ENCODE peak calls at places on chromosomes 1 and 21, in seven cellular contexts. M, E, Z, H, O, P and V are unnamed samples.

GRCh38 chr1:172451002-172451443 is 7.2 kb upstream of the PIGC start:
- DNase-seq in H (no peak), E (peak), P (no peak), M (no peak), Z (no peak), O (no peak), V (no peak)

GRCh38 chr21:28770867-28771661 is 221.6 kb downstream of the LTN1 start:
- DNase-seq in H (no peak), O (no peak), P (no peak), M (no peak), E (no peak), Z (no peak), V (no peak)

GRCh38 chr1:214426420-214426812 is 125.0 kb downstream of the PTPN14 start:
- DNase-seq in Z (no peak), M (no peak), H (no peak), E (no peak), P (no peak), O (no peak), V (no peak)

GRCh38 chr1:87888456-87888855 is 559.8 kb downstream of the LMO4 start:
- DNase-seq in M (no peak), O (no peak), H (no peak), E (no peak), Z (no peak), P (no peak), V (no peak)

GRCh38 chr1:22826630-22827580 is 116.3 kb downstream of the EPHB2 start:
- DNase-seq in E (peak), H (no peak), Z (no peak), M (no peak), P (no peak), O (peak), V (no peak)

GRCh38 chr21:39120876-39121599 is 62.2 kb downstream of the PSMG1 start:
- DNase-seq in M (no peak), P (no peak), E (no peak), H (no peak), O (peak), Z (no peak), V (no peak)

GRCh38 chr1:203537806-203538464 is 44.0 kb downstream of the OPTC start:
- DNase-seq in Z (no peak), E (peak), P (no peak), H (peak), M (no peak), O (no peak), V (no peak)

GRCh38 chr1:201418461-201418860 is 3.1 kb downstream of the TNNI1 start:
- DNase-seq in Z (peak), E (no peak), O (no peak), P (no peak), H (peak), M (no peak), V (no peak)

GRCh38 chr1:212760126-212760823 is 31.3 kb downstream of the NSL1 start:
- DNase-seq in H (no peak), Z (no peak), E (no peak), P (no peak), O (peak), M (no peak), V (no peak)

GRCh38 chr1:166395729-166396128 is 228.9 kb upstream of the FAM78B start:
- DNase-seq in H (no peak), M (no peak), Z (no peak), O (no peak), E (no peak), P (no peak), V (no peak)

GRCh38 chr1:174800221-174800791 is 199.4 kb upstream of the CACYBP start:
- DNase-seq in M (no peak), H (no peak), Z (no peak), P (no peak), O (peak), E (no peak), V (peak)

GRCh38 chr1:55246331-55246730 is 31.2 kb upstream of the USP24 start:
- DNase-seq in M (no peak), E (no peak), P (no peak), O (peak), Z (no peak), H (no peak), V (no peak)

GRCh38 chr1:186536272-186536905 is 75.5 kb upstream of the PDC start:
- DNase-seq in H (no peak), P (no peak), M (no peak), O (no peak), E (no peak), Z (no peak), V (no peak)

GRCh38 chr1:46171351-46171750 is 3.5 kb upstream of the TSPAN1 start:
- DNase-seq in H (no peak), E (peak), O (no peak), Z (peak), P (no peak), M (no peak), V (no peak)

GRCh38 chr1:243883551-243883950 is 33.5 kb upstream of the AKT3 start:
- DNase-seq in H (no peak), O (no peak), P (no peak), M (no peak), Z (no peak), E (peak), V (no peak)

GRCh38 chr1:94949681-94950661 is 23.1 kb upstream of the CNN3 start:
- DNase-seq in H (no peak), P (no peak), O (no peak), Z (no peak), M (no peak), E (peak), V (no peak)

DNA sequence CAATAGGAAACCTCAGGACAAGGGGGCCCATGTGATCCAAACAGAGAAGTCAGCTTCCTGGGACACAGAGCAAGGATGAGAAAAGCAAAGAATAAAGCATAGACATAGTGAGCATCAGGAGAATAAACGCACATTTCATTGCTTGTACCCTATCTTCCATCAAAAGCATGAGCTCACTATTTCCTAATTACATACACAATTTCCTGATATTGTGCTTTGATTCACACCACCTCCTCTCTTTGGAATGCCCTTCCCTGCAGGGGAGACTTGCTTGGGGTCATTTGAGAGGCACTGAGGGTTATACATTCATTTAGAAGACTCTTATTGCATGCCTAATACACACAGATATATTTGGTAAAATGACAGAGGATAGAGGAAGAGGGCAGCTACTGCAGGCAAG is 185.5 kb downstream of the SEC16B start:
- DNase-seq in E (no peak), H (no peak), M (no peak), P (no peak), Z (no peak), O (no peak), V (no peak)
- H3K27ac ChIP-seq in E (no peak), H (no peak), M (no peak), P (no peak), Z (no peak), O (no peak), V (no peak)

GRCh38 chr1:216600730-216601426 is 122.4 kb downstream of the ESRRG start:
- DNase-seq in M (no peak), P (peak), Z (peak), H (peak), O (peak), E (peak), V (peak)
- H3K27ac ChIP-seq in M (no peak), P (peak), Z (peak), H (no peak), O (peak), E (peak), V (peak)

GRCh38 chr1:67724928-67725560 is 40.0 kb downstream of the GADD45A start:
- DNase-seq in H (peak), E (no peak), Z (no peak), M (no peak), P (no peak), O (no peak), V (no peak)
- H3K27ac ChIP-seq in H (no peak), E (no peak), Z (peak), M (no peak), P (peak), O (no peak), V (no peak)

GRCh38 chr1:173714759-173715537 is at the start of gene KLHL20:
- DNase-seq in O (peak), H (peak), P (peak), M (peak), E (peak), Z (peak), V (peak)

GRCh38 chr1:173708787-173709186 is 6.0 kb upstream of the KLHL20 start:
- DNase-seq in P (no peak), E (no peak), Z (no peak), O (no peak), H (no peak), M (no peak), V (no peak)

GRCh38 chr1:173717238-173717637 is 2.5 kb downstream of the KLHL20 start:
- DNase-seq in H (no peak), P (no peak), Z (no peak), E (no peak), O (no peak), M (no peak), V (no peak)

GRCh38 chr1:173715538-173715844 is 710 bp downstream of the KLHL20 start:
- DNase-seq in Z (no peak), O (no peak), M (no peak), E (no peak), H (no peak), P (no peak), V (no peak)

GRCh38 chr1:173714441-173714758 is 381 bp upstream of the KLHL20 start:
- DNase-seq in M (no peak), E (no peak), Z (no peak), O (no peak), H (no peak), P (no peak), V (no peak)
- H3K27ac ChIP-seq in M (peak), E (peak), Z (peak), O (no peak), H (peak), P (peak), V (peak)

GRCh38 chr21:17612023-17612564 is 607 bp downstream of the BTG3 start:
- DNase-seq in E (peak), Z (peak), O (peak), H (peak), M (no peak), P (peak), V (peak)
- H3K27ac ChIP-seq in E (peak), Z (peak), O (peak), H (no peak), M (peak), P (peak), V (peak)

GRCh38 chr1:235017191-235017590 is 111.4 kb downstream of the TOMM20 start:
- DNase-seq in H (no peak), P (no peak), M (no peak), O (no peak), E (no peak), Z (no peak), V (no peak)

GRCh38 chr1:235018720-235019444 is 109.8 kb downstream of the TOMM20 start:
- DNase-seq in E (no peak), H (no peak), M (no peak), O (no peak), Z (no peak), P (no peak), V (no peak)

GRCh38 chr1:235017719-235018118 is 110.9 kb downstream of the TOMM20 start:
- DNase-seq in E (no peak), H (no peak), Z (no peak), P (no peak), M (no peak), O (no peak), V (no peak)

GRCh38 chr1:235019456-235019855 is 109.2 kb downstream of the TOMM20 start:
- DNase-seq in M (no peak), H (no peak), Z (no peak), P (no peak), E (no peak), O (no peak), V (no peak)

GRCh38 chr1:235018161-235018560 is 110.5 kb downstream of the TOMM20 start:
- DNase-seq in Z (no peak), E (peak), O (peak), P (no peak), H (peak), M (no peak), V (no peak)
- H3K27ac ChIP-seq in Z (peak), E (peak), O (no peak), P (no peak), H (no peak), M (no peak), V (no peak)

GRCh38 chr1:63772876-63773275 is 941 bp upstream of the ROR1 start:
- DNase-seq in M (no peak), P (no peak), H (no peak), Z (no peak), O (no peak), E (peak), V (no peak)

GRCh38 chr1:63770381-63770780 is 3.4 kb upstream of the ROR1 start:
- DNase-seq in M (no peak), O (no peak), P (no peak), E (no peak), H (no peak), Z (no peak), V (no peak)

GRCh38 chr1:63773496-63773814 is 362 bp upstream of the ROR1 start:
- DNase-seq in H (no peak), E (no peak), M (no peak), O (no peak), Z (no peak), P (no peak), V (no peak)

GRCh38 chr1:63773815-63774616 is at the start of gene ROR1:
- DNase-seq in P (peak), Z (peak), M (no peak), O (peak), E (peak), H (peak), V (peak)

DNA sequence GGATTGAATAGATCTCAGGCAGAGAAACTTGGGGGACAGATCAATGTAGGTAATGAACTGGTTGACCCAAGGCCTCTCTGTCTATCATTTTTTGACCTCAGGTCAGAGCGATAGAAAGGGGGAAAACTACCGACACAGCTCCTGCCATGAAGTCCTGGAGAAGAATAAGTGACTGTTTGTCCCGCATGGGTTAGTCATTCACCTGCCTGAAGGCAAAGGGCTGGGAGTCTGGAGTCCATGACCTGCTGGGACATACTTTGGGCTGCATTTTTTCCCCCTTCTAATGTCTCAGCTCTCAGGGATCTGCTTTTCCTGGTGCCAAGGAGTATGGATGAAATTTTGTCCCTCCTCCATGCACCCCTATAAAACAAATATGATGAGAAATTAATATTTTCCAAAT is 1.6 kb upstream of the ROR1 start:
- DNase-seq in E (peak), P (no peak), Z (no peak), M (no peak), O (no peak), H (no peak), V (no peak)
- H3K27ac ChIP-seq in E (peak), P (no peak), Z (no peak), M (no peak), O (no peak), H (no peak), V (no peak)

DNA sequence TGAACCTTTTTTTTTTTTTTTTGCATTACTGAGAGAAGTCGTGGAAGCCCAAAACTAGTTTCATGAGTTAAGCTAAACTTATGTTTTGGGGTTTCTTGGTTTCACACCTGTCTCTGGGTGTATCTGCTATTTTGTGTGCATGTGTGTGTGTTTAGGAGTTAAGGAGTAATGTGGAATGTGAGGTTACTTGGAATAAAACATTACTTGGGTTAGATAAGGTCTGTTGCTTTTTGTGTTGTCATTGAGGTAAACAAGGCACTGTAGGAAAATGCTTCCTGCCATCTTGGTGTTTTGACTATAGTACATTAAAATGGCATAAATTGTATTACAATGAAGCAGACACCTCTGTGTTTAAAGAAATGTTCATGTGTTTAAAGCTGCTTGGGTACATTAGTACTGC is 2.9 kb downstream of the TENT5C start:
- DNase-seq in E (no peak), O (no peak), H (no peak), P (no peak), M (no peak), Z (no peak), V (no peak)
- H3K27ac ChIP-seq in E (no peak), O (no peak), H (no peak), P (no peak), M (no peak), Z (peak), V (no peak)

GRCh38 chr1:50972766-50973165 is 2.7 kb downstream of the CDKN2C start:
- DNase-seq in P (no peak), Z (no peak), M (no peak), O (no peak), E (no peak), H (no peak), V (no peak)
- H3K27ac ChIP-seq in P (peak), Z (peak), M (no peak), O (no peak), E (no peak), H (no peak), V (no peak)

GRCh38 chr1:43557744-43558245 is 27.1 kb downstream of the PTPRF start:
- DNase-seq in O (peak), P (no peak), E (peak), H (no peak), M (no peak), Z (no peak), V (no peak)
- H3K27ac ChIP-seq in O (peak), P (no peak), E (peak), H (no peak), M (no peak), Z (no peak), V (peak)